ENCODE peak calls at places on chromosomes 7 and 10, in seven cellular contexts. U, H, W, K, O, S and R are unnamed samples.

GRCh38 chr7:81327468-81327867 is 408.6 kb upstream of the SEMA3C start:
- DNase-seq in K (no peak), O (peak), H (no peak), U (no peak), W (no peak), S (no peak), R (no peak)

GRCh38 chr7:131066635-131067034 is 261.0 kb upstream of the MKLN1 start:
- DNase-seq in U (no peak), K (no peak), W (no peak), H (peak), O (no peak), S (no peak), R (no peak)

GRCh38 chr10:48470893-48471805 is 133.7 kb downstream of the ARHGAP22 start:
- DNase-seq in O (peak), W (no peak), H (no peak), S (no peak), U (no peak), K (no peak), R (no peak)

GRCh38 chr7:95861041-95861440 is 88.7 kb downstream of the DYNC1I1 start:
- DNase-seq in O (no peak), W (no peak), K (no peak), S (no peak), U (no peak), H (no peak), R (no peak)

GRCh38 chr10:35501923-35502322 is 103.2 kb upstream of the GJD4 start:
- DNase-seq in W (no peak), S (no peak), U (no peak), K (no peak), H (no peak), O (no peak), R (no peak)

GRCh38 chr10:2137549-2138174 is 400.3 kb upstream of the ADARB2 start:
- DNase-seq in O (peak), U (no peak), K (no peak), H (peak), W (peak), S (no peak), R (no peak)

GRCh38 chr10:17351506-17351905 is 102.9 kb downstream of the ST8SIA6 start:
- DNase-seq in O (no peak), K (no peak), S (no peak), U (no peak), H (no peak), W (no peak), R (no peak)

GRCh38 chr10:79246606-79247275 is 100.5 kb upstream of the PPIF start:
- DNase-seq in K (no peak), H (no peak), W (no peak), O (no peak), S (no peak), U (peak), R (no peak)

GRCh38 chr7:87148332-87148955 is 3.8 kb upstream of the DMTF1 start:
- DNase-seq in U (peak), S (no peak), W (no peak), K (no peak), O (peak), H (no peak), R (no peak)
- TF ChIP-seq TAF1 in U (no peak), S (no peak), W (no peak), K (no peak), O (no peak), H (no peak), R (no peak)

DNA sequence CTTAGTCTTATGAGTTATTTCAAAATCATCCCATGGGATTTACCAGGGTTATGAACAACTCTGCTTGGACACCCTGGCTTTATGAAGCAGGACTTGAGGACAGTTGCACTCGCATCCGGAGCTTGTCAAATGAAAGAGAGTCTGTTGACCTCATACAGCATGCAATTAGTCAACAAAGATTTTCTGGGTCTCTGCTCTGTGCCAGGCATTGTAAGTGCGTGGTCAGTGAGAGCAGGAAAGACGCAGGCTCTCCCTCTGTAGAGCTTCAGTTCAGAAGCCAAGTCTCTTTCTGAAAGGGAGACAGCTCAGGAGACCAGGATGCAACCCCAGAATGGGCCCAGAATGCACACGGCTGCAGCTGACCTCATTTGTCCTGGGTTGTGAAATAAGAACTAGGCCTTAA is 45.5 kb upstream of the DMBT1 start:
- DNase-seq in S (no peak), K (no peak), H (no peak), W (no peak), U (no peak), O (no peak), R (no peak)
- TF ChIP-seq TAF1 in S (no peak), K (no peak), H (no peak), W (no peak), U (no peak), O (no peak), R (no peak)

GRCh38 chr7:47258798-47259197 is 323.1 kb downstream of the TNS3 start:
- DNase-seq in S (no peak), K (no peak), U (no peak), O (no peak), W (no peak), H (no peak), R (no peak)
- TF ChIP-seq TAF1 in S (no peak), K (no peak), U (no peak), O (no peak), W (no peak), H (no peak), R (no peak)

GRCh38 chr7:55774327-55775050 is 88.1 kb downstream of the SEPTIN14 start:
- DNase-seq in K (no peak), S (no peak), O (no peak), H (no peak), W (no peak), U (peak), R (no peak)
- TF ChIP-seq TAF1 in K (no peak), S (no peak), O (no peak), H (no peak), W (no peak), U (no peak), R (no peak)